ENCODE peak calls at places on chromosomes 13 and 19, in seven cellular contexts. E is K562, M is SK-N-SH, Y is A549, R is IMR-90, U is H1, O is GM12878. Z is an unnamed sample.

GRCh38 chr19:10655457-10656312 is 1.5 kb downstream of the ILF3 start:
- DNase-seq in O (no peak), Y (no peak), M (peak), U (no peak), E (no peak), R (peak), Z (peak)

GRCh38 chr13:112128052-112128610 is 61.2 kb downstream of the SOX1 start:
- DNase-seq in R (no peak), Y (no peak), U (no peak), E (no peak), O (no peak), M (no peak), Z (no peak)

GRCh38 chr13:95301947-95302386 is 716 bp upstream of the ABCC4 start:
- DNase-seq in E (peak), Y (no peak), R (no peak), U (no peak), M (peak), O (no peak), Z (no peak)

GRCh38 chr13:112961457-112962369 is 7.3 kb upstream of the MCF2L start:
- DNase-seq in Y (no peak), O (no peak), M (no peak), E (no peak), R (no peak), U (no peak), Z (no peak)

GRCh38 chr13:24032252-24032651 is 128.3 kb upstream of the SPATA13 start:
- DNase-seq in R (peak), M (no peak), E (no peak), O (no peak), Y (no peak), U (no peak), Z (no peak)

GRCh38 chr13:77729502-77730221 is 32.2 kb downstream of the SLAIN1 start:
- DNase-seq in M (no peak), Y (no peak), R (no peak), U (no peak), O (peak), E (no peak), Z (no peak)

GRCh38 chr19:19740755-19741154 is 7.8 kb upstream of the ZNF14 start:
- DNase-seq in R (no peak), U (no peak), Y (no peak), O (no peak), E (no peak), M (peak), Z (no peak)

GRCh38 chr13:30341815-30342570 is 34.6 kb upstream of the KATNAL1 start:
- DNase-seq in R (peak), Y (no peak), O (no peak), E (no peak), M (peak), U (no peak), Z (no peak)

GRCh38 chr13:50126378-50127016 is 111.3 kb downstream of the KCNRG start:
- DNase-seq in U (no peak), R (peak), Y (peak), M (no peak), E (no peak), O (no peak), Z (peak)

GRCh38 chr13:111359237-111359915 is 38.9 kb downstream of the TEX29 start:
- DNase-seq in E (no peak), R (peak), U (peak), Y (no peak), M (no peak), O (no peak), Z (no peak)

GRCh38 chr19:7676854-7677253 is at the start of gene MCEMP1:
- DNase-seq in E (no peak), R (no peak), O (no peak), U (no peak), Y (no peak), M (no peak), Z (no peak)
- TF ChIP-seq RFX5 in E (no peak), R (no peak), O (no peak), U (no peak), Y (no peak), M (no peak), Z (no peak)

GRCh38 chr19:6224308-6224675 is 55.5 kb downstream of the MLLT1 start:
- DNase-seq in R (no peak), M (no peak), O (no peak), E (no peak), Y (no peak), U (no peak), Z (no peak)
- TF ChIP-seq RFX5 in R (no peak), M (no peak), O (no peak), E (no peak), Y (no peak), U (no peak), Z (no peak)

GRCh38 chr19:33175886-33176669 is 18.1 kb upstream of the LRP3 start:
- DNase-seq in M (peak), E (peak), R (peak), O (no peak), Y (peak), U (peak), Z (peak)
- TF ChIP-seq RFX5 in M (no peak), E (no peak), R (no peak), O (no peak), Y (no peak), U (no peak), Z (no peak)

GRCh38 chr13:87124785-87125074 is 546.4 kb upstream of the SLITRK5 start:
- DNase-seq in U (no peak), R (no peak), E (no peak), M (no peak), O (no peak), Y (no peak), Z (no peak)

GRCh38 chr13:87122551-87122950 is 548.6 kb upstream of the SLITRK5 start:
- DNase-seq in E (no peak), R (peak), Y (no peak), U (no peak), M (no peak), O (no peak), Z (no peak)

GRCh38 chr13:87120476-87120875 is 550.7 kb upstream of the SLITRK5 start:
- DNase-seq in M (no peak), R (peak), U (no peak), E (no peak), Y (no peak), O (no peak), Z (no peak)

GRCh38 chr13:87128006-87128405 is 543.2 kb upstream of the SLITRK5 start:
- DNase-seq in O (no peak), Y (no peak), U (no peak), M (no peak), R (peak), E (no peak), Z (no peak)

GRCh38 chr13:87123987-87124784 is 547.0 kb upstream of the SLITRK5 start:
- DNase-seq in E (peak), Y (peak), M (no peak), U (no peak), R (peak), O (no peak), Z (peak)
- TF ChIP-seq RFX5 in E (no peak), Y (no peak), M (no peak), U (no peak), R (no peak), O (no peak), Z (no peak)

GRCh38 chr13:83880275-83881027 is 1.8 kb downstream of the SLITRK1 start:
- DNase-seq in O (no peak), U (peak), Y (no peak), E (no peak), R (no peak), M (no peak), Z (no peak)

GRCh38 chr13:83882626-83882959 is 319 bp upstream of the SLITRK1 start:
- DNase-seq in O (no peak), R (no peak), E (no peak), U (no peak), Y (no peak), M (no peak), Z (no peak)

GRCh38 chr13:83883061-83883523 is 818 bp upstream of the SLITRK1 start:
- DNase-seq in E (no peak), R (no peak), O (no peak), U (peak), M (no peak), Y (no peak), Z (no peak)

GRCh38 chr13:83881031-83881727 is 1.1 kb downstream of the SLITRK1 start:
- DNase-seq in O (no peak), R (no peak), M (no peak), U (no peak), Y (no peak), E (no peak), Z (no peak)

DNA sequence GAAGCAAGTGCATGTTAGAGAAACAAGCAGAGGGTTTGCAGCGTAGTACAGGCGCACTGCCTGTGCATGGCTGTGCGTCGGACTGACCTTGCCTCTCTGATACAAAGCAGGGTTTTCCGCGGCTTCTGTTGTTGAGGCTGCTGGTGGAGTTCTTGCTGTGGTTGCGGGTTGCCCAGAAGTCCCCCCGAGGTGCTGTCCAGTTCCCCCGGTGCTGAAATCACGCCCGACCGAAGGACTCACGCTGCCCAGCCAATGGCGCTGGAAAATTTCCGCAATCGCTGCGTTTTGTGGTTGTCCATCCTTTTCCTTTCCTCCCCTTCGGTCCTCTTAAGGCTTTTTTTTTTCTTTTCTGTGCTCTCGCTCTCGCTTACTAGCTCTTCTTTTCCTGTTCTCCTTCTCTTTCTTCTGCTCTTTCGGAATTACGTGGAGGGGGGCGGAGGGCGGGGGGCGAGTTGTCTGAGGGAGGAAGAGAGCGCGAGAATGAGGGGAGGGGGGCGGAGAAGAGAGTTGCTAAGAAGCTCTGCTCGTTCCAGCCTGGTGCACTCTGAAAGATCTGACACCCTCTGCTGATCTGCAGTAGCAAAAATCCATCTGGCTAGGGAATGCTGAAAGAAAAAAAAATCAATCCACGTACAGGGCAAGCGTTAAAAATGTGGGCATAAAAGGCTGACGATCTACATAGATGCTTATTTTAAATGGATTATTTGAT is at the start of gene SLITRK1:
- DNase-seq in Y (no peak), O (peak), M (peak), R (peak), U (peak), E (peak), Z (no peak)
- TF ChIP-seq RFX5 in Y (no peak), O (no peak), M (no peak), R (no peak), U (no peak), E (no peak), Z (no peak)

GRCh38 chr13:46475586-46475991 is 77.4 kb upstream of the LRCH1 start:
- DNase-seq in R (no peak), U (no peak), O (no peak), Y (no peak), E (no peak), M (no peak), Z (no peak)
- TF ChIP-seq RFX5 in R (no peak), U (no peak), O (no peak), Y (no peak), E (no peak), M (no peak), Z (no peak)

Z was measured in HepG2.